ENCODE peak calls at places on chromosomes 16 and 17, in nine cellular contexts. Z is A549, Y is stomach, D is ovary, B is suprapubic skin, M is esophagus muscularis mucosa, J is tibial nerve, R is K562, N is upper lobe of left lung. T is an unnamed sample.
A peak's percentile ranks its signal among the peaks of the same experiment; 100 is the strongest.

GRCh38 chr16:87201777-87202176 is 115.4 kb downstream of the C16orf95 start:
- DNase-seq in Z (no peak), Y (no peak), D (no peak), B (no peak), M (no peak), J (no peak), R (no peak), N (no peak), T (no peak)

GRCh38 chr16:83992624-83993023 is 24.6 kb downstream of the NECAB2 start:
- DNase-seq in Z (no peak), Y (no peak), D (no peak), B (no peak), M (no peak), J (peak; percentile 25), R (no peak), N (no peak), T (no peak)

GRCh38 chr17:72594248-72594647 is 473.4 kb downstream of the SOX9 start:
- DNase-seq in Z (no peak), Y (no peak), D (no peak), B (no peak), M (no peak), J (no peak), R (no peak), N (no peak), T (no peak)

GRCh38 chr17:77487211-77487629 is 346.5 kb downstream of the SEC14L1 start:
- DNase-seq in Z (no peak), Y (no peak), D (no peak), B (no peak), M (no peak), J (no peak), R (no peak), N (peak; percentile 52), T (no peak)

GRCh38 chr17:66831383-66832220 is 3.3 kb upstream of the CACNG5 start:
- DNase-seq in Z (no peak), Y (no peak), D (no peak), B (no peak), M (no peak), J (no peak), R (no peak), N (no peak), T (no peak)

GRCh38 chr16:53882310-53882709 is 178.4 kb downstream of the FTO start:
- DNase-seq in Z (peak; percentile 10), Y (no peak), D (no peak), B (no peak), M (no peak), J (no peak), R (no peak), N (no peak), T (no peak)

GRCh38 chr17:42116705-42117396 is 4.3 kb downstream of the KAT2A start:
- DNase-seq in Z (peak; percentile 89), Y (peak; percentile 91), D (peak; percentile 87), B (peak; percentile 93), M (peak; percentile 96), J (peak; percentile 96), R (peak; percentile 63), N (peak; percentile 82), T (peak; percentile 90)

GRCh38 chr16:88264641-88265285 is 118.0 kb upstream of the ZNF469 start:
- DNase-seq in Z (peak; percentile 94), Y (peak; percentile 94), D (peak; percentile 94), B (peak; percentile 97), M (peak; percentile 98), J (peak; percentile 96), R (peak; percentile 81), N (peak; percentile 93), T (peak; percentile 86)

GRCh38 chr16:31134091-31134571 is 1.4 kb downstream of the PRSS8 start:
- DNase-seq in Z (no peak), Y (no peak), D (no peak), B (no peak), M (no peak), J (no peak), R (peak; percentile 11), N (no peak), T (no peak)

GRCh38 chr17:40548982-40549680 is 16.1 kb downstream of the CCR7 start:
- DNase-seq in Z (peak; percentile 99), Y (peak; percentile 50), D (peak; percentile 57), B (peak; percentile 71), M (peak; percentile 95), J (peak; percentile 82), R (no peak), N (no peak), T (peak; percentile 40)

DNA sequence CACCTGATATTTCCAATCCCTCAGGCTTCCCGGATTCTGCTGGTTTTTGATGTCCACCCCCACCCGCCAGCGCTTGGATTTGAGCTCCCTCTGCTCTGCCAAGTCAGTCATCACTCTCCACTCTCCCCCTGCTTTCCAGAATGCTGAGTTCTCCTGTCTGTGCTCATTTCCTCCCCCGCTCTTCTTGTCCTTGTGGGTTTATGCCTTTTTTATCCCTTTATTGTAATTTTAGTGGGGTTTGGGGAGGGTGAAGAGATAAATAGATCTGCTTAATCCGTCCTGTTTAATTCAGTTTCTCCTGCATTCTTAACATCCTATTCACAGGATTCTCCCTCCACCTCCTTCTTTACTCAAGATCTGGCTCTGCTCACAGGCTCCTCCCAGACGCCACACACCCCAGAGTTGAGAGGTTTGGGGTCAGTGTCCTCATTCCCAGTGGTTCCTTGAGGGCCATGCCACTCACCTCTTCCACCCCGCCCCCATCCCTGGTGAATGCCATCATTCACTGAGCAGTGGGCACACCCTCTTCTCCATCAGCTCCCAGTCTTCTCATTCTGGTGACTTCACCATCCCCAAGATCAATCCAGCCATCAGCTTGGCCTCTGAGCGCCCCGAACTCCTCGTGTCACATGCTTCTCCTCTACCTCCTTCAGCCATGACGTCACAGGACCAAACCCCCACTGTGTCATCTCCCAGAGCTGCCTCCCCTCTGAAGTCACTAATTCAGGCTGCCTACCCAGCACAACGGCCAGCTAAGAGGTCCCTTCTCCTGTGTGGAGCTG is 15.1 kb upstream of the GUCY2D start:
- DNase-seq in Z (no peak), Y (no peak), D (no peak), B (no peak), M (peak; percentile 55), J (no peak), R (no peak), N (no peak), T (no peak)
- TF ChIP-seq EP300 in Z (no peak), Y (no peak), D (no peak), B (no peak), M (no peak), J (no peak), R (no peak), N (no peak), T (no peak)

GRCh38 chr17:65564793-65565192 is 3.3 kb upstream of the AXIN2 start:
- DNase-seq in Z (no peak), Y (peak; percentile 55), D (no peak), B (no peak), M (no peak), J (no peak), R (no peak), N (no peak), T (no peak)
- TF ChIP-seq EP300 in Z (no peak), Y (no peak), D (no peak), B (no peak), M (no peak), J (no peak), R (no peak), N (no peak), T (no peak)

GRCh38 chr16:9054460-9054859 is 37.0 kb upstream of the HAPSTR1 start:
- DNase-seq in Z (no peak), Y (no peak), D (no peak), B (no peak), M (no peak), J (no peak), R (no peak), N (no peak), T (no peak)
- TF ChIP-seq EP300 in Z (no peak), Y (no peak), D (no peak), B (no peak), M (no peak), J (no peak), R (no peak), N (no peak), T (no peak)

GRCh38 chr17:7383371-7383741 is 2.5 kb downstream of the TNK1 start:
- DNase-seq in Z (no peak), Y (no peak), D (peak; percentile 50), B (no peak), M (no peak), J (no peak), R (no peak), N (peak; percentile 51), T (no peak)

GRCh38 chr17:7382901-7383300 is 2.0 kb downstream of the TNK1 start:
- DNase-seq in Z (no peak), Y (no peak), D (no peak), B (no peak), M (peak; percentile 64), J (no peak), R (no peak), N (peak; percentile 52), T (no peak)

GRCh38 chr17:7380321-7380720 is 568 bp upstream of the TNK1 start:
- DNase-seq in Z (no peak), Y (peak; percentile 80), D (peak; percentile 67), B (no peak), M (no peak), J (peak; percentile 26), R (no peak), N (no peak), T (peak; percentile 68)

GRCh38 chr17:7379134-7379533 is 1.8 kb upstream of the TNK1 start:
- DNase-seq in Z (no peak), Y (no peak), D (no peak), B (no peak), M (no peak), J (no peak), R (no peak), N (no peak), T (no peak)

DNA sequence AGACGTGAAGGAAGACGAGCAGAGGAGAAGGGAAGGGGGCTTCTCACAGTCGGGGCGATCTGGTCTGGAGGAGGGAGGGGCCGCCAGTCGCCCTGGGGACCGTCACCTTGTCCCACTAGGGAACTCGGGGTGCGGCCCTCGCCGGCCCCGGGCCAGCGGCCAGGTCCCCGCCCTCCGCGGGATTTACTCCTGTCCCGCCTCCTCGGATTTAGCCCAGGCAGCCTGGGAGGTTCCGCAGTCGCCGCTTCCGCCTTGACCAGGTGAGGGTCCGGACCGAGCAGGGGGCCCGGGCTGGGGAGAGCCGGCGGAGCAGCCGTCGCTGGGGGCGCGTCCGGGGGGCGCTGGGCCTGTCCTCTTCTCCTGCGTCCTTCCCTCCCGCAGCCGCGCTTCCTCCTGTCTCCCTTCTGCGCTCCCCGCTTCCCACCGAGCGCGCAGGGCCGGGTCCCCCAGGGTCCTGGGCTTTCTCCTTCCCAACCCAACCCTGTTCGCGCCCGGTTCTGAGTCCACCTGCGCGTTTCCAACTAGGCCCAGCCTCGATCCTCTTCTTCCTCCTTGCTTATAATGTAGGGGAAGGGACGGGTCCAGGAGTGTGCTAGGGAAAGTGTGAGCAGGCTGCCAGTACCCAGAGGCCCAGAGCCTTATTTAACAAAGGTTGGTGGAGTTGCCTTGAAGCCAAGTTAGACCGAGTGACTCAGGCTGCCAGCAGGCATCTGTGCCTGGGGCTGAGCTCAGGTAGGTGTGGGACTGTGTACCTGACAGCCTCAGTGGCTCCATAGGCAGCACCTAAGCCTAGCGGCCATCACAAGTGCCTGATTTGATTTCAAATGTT is at the start of gene TNK1:
- DNase-seq in Z (no peak), Y (peak; percentile 89), D (peak; percentile 75), B (no peak), M (no peak), J (no peak), R (peak; percentile 82), N (peak; percentile 94), T (peak; percentile 87)
- TF ChIP-seq EP300 in Z (no peak), Y (no peak), D (no peak), B (no peak), M (no peak), J (peak; percentile 50), R (no peak), N (no peak), T (no peak)

T was measured in transverse colon.